ENCODE peak calls at places on chromosomes 13 and 19, in seven cellular contexts. J is skeletal muscle cell, L is fibroblast of villous mesenchyme, F is heart right ventricle, D is A673, V is tibial nerve, E is aorta. N is an unnamed sample.

GRCh38 chr13:26861951-26862350 is 101.4 kb upstream of the GPR12 start:
- DNase-seq in J (no peak), F (no peak), L (no peak), E (no peak), V (no peak), D (no peak), N (no peak)

GRCh38 chr13:97710797-97711196 is 242.7 kb upstream of the IPO5 start:
- DNase-seq in E (no peak), V (no peak), D (no peak), L (no peak), J (no peak), F (no peak), N (no peak)

GRCh38 chr19:41441321-41441945 is 1.5 kb upstream of the ERICH4 start:
- DNase-seq in D (no peak), E (no peak), F (no peak), V (no peak), J (no peak), L (no peak), N (no peak)

GRCh38 chr13:46359731-46360130 is 27.3 kb downstream of the RUBCNL start:
- DNase-seq in J (no peak), E (no peak), L (peak), F (no peak), V (no peak), D (no peak), N (no peak)

GRCh38 chr19:55355213-55355821 is 798 bp upstream of the COX6B2 start:
- DNase-seq in E (no peak), L (peak), J (no peak), D (no peak), F (no peak), V (no peak), N (no peak)

GRCh38 chr13:72652681-72653080 is 74.7 kb downstream of the MZT1 start:
- DNase-seq in J (no peak), V (no peak), F (no peak), L (no peak), E (no peak), D (no peak), N (no peak)

GRCh38 chr13:77065456-77066147 is 38.6 kb upstream of the FBXL3 start:
- DNase-seq in D (no peak), L (no peak), V (no peak), E (no peak), F (no peak), J (no peak), N (no peak)

GRCh38 chr13:19845758-19846157 is 17.7 kb downstream of the ZMYM5 start:
- DNase-seq in L (peak), J (peak), V (no peak), F (no peak), D (peak), E (peak), N (no peak)

GRCh38 chr19:57334191-57334590 is 13.9 kb downstream of the ZNF543 start:
- DNase-seq in L (peak), F (no peak), E (no peak), J (no peak), V (no peak), D (peak), N (no peak)

GRCh38 chr19:10780368-10780767 is 55.6 kb downstream of the TMED1 start:
- DNase-seq in D (no peak), J (peak), E (peak), L (peak), F (no peak), V (no peak), N (no peak)

GRCh38 chr19:30319411-30319810 is 52.8 kb upstream of the ZNF536 start:
- DNase-seq in E (no peak), L (no peak), J (no peak), V (no peak), D (no peak), F (no peak), N (no peak)

GRCh38 chr13:86155756-86156155 is 356.5 kb upstream of the SLITRK6 start:
- DNase-seq in F (no peak), D (no peak), J (no peak), E (no peak), V (no peak), L (no peak), N (no peak)

GRCh38 chr19:46898731-46899130 is 37.9 kb downstream of the ARHGAP35 start:
- DNase-seq in V (no peak), D (no peak), E (peak), F (no peak), L (no peak), J (no peak), N (no peak)

GRCh38 chr19:48614436-48615144 is at the start of gene FAM83E:
- DNase-seq in E (no peak), F (no peak), L (no peak), J (no peak), V (no peak), D (peak), N (no peak)

GRCh38 chr13:113209880-113210421 is 538 bp downstream of the CUL4A start:
- DNase-seq in V (no peak), F (peak), D (peak), J (no peak), E (peak), L (peak), N (peak)

GRCh38 chr13:107365466-107366215 is 797.7 kb upstream of the ARGLU1 start:
- DNase-seq in V (no peak), F (no peak), J (no peak), E (no peak), L (peak), D (no peak), N (no peak)

GRCh38 chr13:52903320-52903719 is 54.9 kb upstream of the PCDH8 start:
- DNase-seq in E (no peak), L (no peak), V (no peak), F (no peak), J (no peak), D (no peak), N (no peak)

GRCh38 chr13:94006271-94006670 is 473.2 kb downstream of the DCT start:
- DNase-seq in L (peak), D (no peak), F (no peak), E (no peak), J (no peak), V (no peak), N (no peak)
- H3K4me3 ChIP-seq in L (no peak), D (no peak), F (no peak), E (no peak), J (no peak), V (no peak), N (no peak)

DNA sequence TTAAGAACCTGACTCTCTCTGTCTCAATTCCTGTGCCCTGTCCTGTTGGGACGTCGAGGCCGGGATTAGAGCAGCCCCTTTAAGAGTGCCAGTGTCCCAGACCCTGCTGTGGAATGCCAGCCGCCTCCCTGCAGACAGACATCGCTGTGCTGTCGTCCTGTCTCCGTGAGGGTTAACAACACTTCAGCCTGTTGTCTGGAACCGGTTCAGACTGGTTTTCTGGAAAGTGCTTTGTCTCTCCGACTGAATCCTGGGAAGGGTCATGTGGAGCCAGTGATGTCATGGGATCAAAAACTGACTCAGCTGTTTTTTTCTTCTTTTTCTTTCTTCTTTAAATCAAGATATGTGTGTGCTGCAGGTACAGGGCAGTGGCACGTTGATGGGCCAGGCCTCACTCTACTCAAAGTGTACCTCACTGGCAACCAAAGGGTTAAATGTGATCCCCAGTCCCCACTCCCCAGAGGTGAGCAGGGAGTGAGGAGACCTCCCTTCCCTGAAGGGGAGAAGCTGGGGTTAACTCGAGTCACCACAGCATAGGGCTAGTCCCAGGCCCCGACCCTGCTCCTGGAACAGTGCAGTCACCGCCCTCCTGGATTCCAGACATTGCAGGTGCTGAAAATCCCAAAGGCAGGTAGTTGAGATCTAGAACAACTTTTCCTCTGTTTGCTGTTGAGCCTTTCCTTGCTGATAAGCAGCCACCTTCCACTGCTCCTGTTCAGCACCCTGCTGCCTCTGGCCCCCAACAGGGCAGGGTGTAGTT is 50.8 kb downstream of the TSSK6 start:
- DNase-seq in L (peak), E (no peak), V (no peak), D (peak), J (no peak), F (no peak), N (no peak)
- H3K4me3 ChIP-seq in L (no peak), E (no peak), V (no peak), D (no peak), J (no peak), F (no peak), N (no peak)

DNA sequence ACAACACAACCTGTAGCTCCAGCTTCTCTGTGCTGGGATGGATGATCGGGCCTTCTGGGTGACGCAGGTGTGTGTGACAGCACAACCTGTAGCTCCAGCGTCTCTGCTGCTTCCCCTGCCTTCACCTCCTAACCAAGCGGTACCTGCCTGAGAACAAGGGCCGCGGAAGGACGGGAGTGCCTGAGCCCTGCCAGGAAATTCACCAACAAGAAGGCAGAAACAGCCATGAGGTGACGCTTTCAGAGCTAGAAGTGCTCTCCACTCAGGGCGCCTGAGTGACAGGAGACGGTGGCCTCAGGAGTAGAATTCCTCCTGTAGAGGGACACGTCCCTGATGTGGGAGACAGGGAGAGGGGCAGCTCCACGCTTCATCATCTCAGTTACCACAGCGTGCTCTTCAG is 17.4 kb downstream of the ZNF331 start:
- DNase-seq in D (no peak), E (no peak), J (no peak), V (no peak), L (no peak), F (no peak), N (no peak)
- H3K4me3 ChIP-seq in D (no peak), E (no peak), J (no peak), V (peak), L (no peak), F (no peak), N (peak)

DNA sequence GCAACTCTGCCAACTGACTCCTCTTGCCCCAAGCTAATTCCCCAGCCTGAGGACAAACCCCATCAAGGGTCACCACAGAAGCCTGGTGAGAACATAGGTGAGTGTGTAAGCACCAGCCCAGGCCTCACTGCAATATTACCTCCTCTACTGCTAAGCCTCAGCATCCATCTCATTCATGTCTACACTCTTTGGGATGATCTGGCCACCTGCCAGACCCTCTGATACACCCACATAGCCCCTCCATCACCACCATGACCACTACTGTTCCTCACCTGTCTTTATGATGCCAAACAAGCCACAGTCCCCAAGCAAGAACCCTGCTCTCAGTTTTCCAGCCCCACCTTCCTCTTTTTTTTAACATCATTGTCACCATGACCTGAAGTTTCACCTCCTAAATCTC is 2.3 kb downstream of the ZNF792 start:
- DNase-seq in E (no peak), D (no peak), J (no peak), L (no peak), F (no peak), V (no peak), N (no peak)
- H3K4me3 ChIP-seq in E (no peak), D (peak), J (no peak), L (no peak), F (no peak), V (no peak), N (peak)

GRCh38 chr13:44433863-44434262 is 60.2 kb downstream of the SERP2 start:
- DNase-seq in J (no peak), E (no peak), L (no peak), V (no peak), D (no peak), F (no peak), N (no peak)
- H3K4me3 ChIP-seq in J (peak), E (no peak), L (peak), V (no peak), D (no peak), F (peak), N (no peak)

GRCh38 chr19:4720037-4720700 is 3.5 kb downstream of the DPP9 start:
- DNase-seq in V (no peak), F (no peak), L (no peak), E (no peak), J (no peak), D (no peak), N (no peak)

GRCh38 chr19:4722671-4723464 is 774 bp downstream of the DPP9 start:
- DNase-seq in F (no peak), D (peak), J (no peak), E (peak), V (no peak), L (peak), N (no peak)

GRCh38 chr19:4723465-4724251 is at the start of gene DPP9:
- DNase-seq in J (peak), E (peak), F (peak), L (peak), D (peak), V (peak), N (peak)

GRCh38 chr19:4721196-4721595 is 2.4 kb downstream of the DPP9 start:
- DNase-seq in L (no peak), J (no peak), D (no peak), F (no peak), V (no peak), E (no peak), N (no peak)

GRCh38 chr19:4724252-4724514 is 541 bp upstream of the DPP9 start:
- DNase-seq in J (no peak), F (no peak), E (no peak), D (no peak), V (no peak), L (no peak), N (no peak)
- H3K4me3 ChIP-seq in J (peak), F (peak), E (no peak), D (peak), V (peak), L (peak), N (peak)